ENCODE peak calls at places on chromosomes 13 and 19, in eight cellular contexts. W is kidney tubule cell; Q is tibial nerve; X is neuronal stem cell; P is T-helper 2 cell; A is stimulated activated CD4-positive, alpha-beta T cell treated with anti-CD3 and anti-CD28 coated beads, Interleukin-15, amount 100 ng/mL, for 1 hour; R is left colon; S is NCI-H1092. T is an unnamed sample.

GRCh38 chr19:10290439-10290875 is 705 bp downstream of the ICAM5 start:
- DNase-seq in W (no peak), Q (no peak), X (no peak), P (no peak), A (no peak), R (no peak), S (no peak), T (no peak)

GRCh38 chr19:6639439-6639838 is 30.5 kb downstream of the TNFSF14 start:
- DNase-seq in W (peak), Q (no peak), X (no peak), P (no peak), A (no peak), R (no peak), S (no peak), T (no peak)

GRCh38 chr19:38020331-38020730 is 113.3 kb downstream of the SIPA1L3 start:
- DNase-seq in W (no peak), Q (no peak), X (no peak), P (no peak), A (no peak), R (no peak), S (no peak), T (no peak)

GRCh38 chr19:11481777-11482383 is 1.0 kb upstream of the ELAVL3 start:
- DNase-seq in W (peak), Q (no peak), X (peak), P (peak), A (peak), R (peak), S (peak), T (peak)

GRCh38 chr13:20399961-20400360 is 125.7 kb downstream of the CRYL1 start:
- DNase-seq in W (no peak), Q (no peak), X (no peak), P (no peak), A (no peak), R (no peak), S (no peak), T (no peak)

GRCh38 chr19:2048104-2048958 is 2.7 kb downstream of the MKNK2 start:
- DNase-seq in W (no peak), Q (no peak), X (no peak), P (no peak), A (no peak), R (no peak), S (no peak), T (peak)

GRCh38 chr13:97231118-97231831 is 9.1 kb downstream of the MBNL2 start:
- DNase-seq in W (peak), Q (no peak), X (no peak), P (no peak), A (no peak), R (no peak), S (no peak), T (no peak)

GRCh38 chr13:27728271-27728670 is 64.0 kb upstream of the GSX1 start:
- DNase-seq in W (no peak), Q (no peak), X (peak), P (no peak), A (no peak), R (no peak), S (no peak), T (no peak)

GRCh38 chr13:39601636-39602035 is 1.4 kb downstream of the LHFPL6 start:
- DNase-seq in W (no peak), Q (no peak), X (no peak), P (no peak), A (no peak), R (no peak), S (no peak), T (no peak)

GRCh38 chr13:74039154-74039553 is 95.0 kb downstream of the KLF12 start:
- DNase-seq in W (no peak), Q (no peak), X (no peak), P (no peak), A (no peak), R (no peak), S (no peak), T (no peak)

GRCh38 chr13:32038353-32038752 is 6.8 kb downstream of the FRY start:
- DNase-seq in W (no peak), Q (no peak), X (no peak), P (no peak), A (no peak), R (no peak), S (no peak), T (no peak)

GRCh38 chr13:88526186-88526852 is 855.1 kb downstream of the SLITRK5 start:
- DNase-seq in W (no peak), Q (no peak), X (peak), P (no peak), A (no peak), R (no peak), S (no peak), T (no peak)

GRCh38 chr13:56424246-56424645 is 716.5 kb upstream of the PRR20A start:
- DNase-seq in W (no peak), Q (no peak), X (no peak), P (no peak), A (no peak), R (no peak), S (no peak), T (no peak)

GRCh38 chr19:6686628-6686975 is 16.6 kb upstream of the TNFSF14 start:
- DNase-seq in W (no peak), Q (no peak), X (no peak), P (no peak), A (no peak), R (no peak), S (no peak), T (peak)

GRCh38 chr13:51523082-51523518 is 61.2 kb upstream of the WDFY2 start:
- DNase-seq in W (no peak), Q (no peak), X (no peak), P (no peak), A (no peak), R (no peak), S (no peak), T (peak)

GRCh38 chr13:99656843-99657506 is 155.7 kb downstream of the TM9SF2 start:
- DNase-seq in W (no peak), Q (no peak), X (no peak), P (no peak), A (no peak), R (no peak), S (no peak), T (no peak)

GRCh38 chr13:88628882-88629281 is 957.7 kb downstream of the SLITRK5 start:
- DNase-seq in W (no peak), Q (no peak), X (no peak), P (no peak), A (no peak), R (no peak), S (no peak), T (no peak)

GRCh38 chr13:70841240-70842061 is 733.2 kb upstream of the KLHL1 start:
- DNase-seq in W (no peak), Q (no peak), X (no peak), P (no peak), A (no peak), R (no peak), S (no peak), T (no peak)

GRCh38 chr13:44759222-44759721 is 183.1 kb upstream of the TSC22D1 start:
- DNase-seq in W (no peak), Q (no peak), X (no peak), P (no peak), A (no peak), R (peak), S (no peak), T (no peak)

GRCh38 chr19:49020342-49020741 is 3.5 kb upstream of the LHB start:
- DNase-seq in W (peak), Q (no peak), X (no peak), P (no peak), A (no peak), R (no peak), S (no peak), T (no peak)

GRCh38 chr19:7783991-7784421 is 21.0 kb downstream of the CLEC4M start:
- DNase-seq in W (peak), Q (no peak), X (no peak), P (no peak), A (no peak), R (no peak), S (no peak), T (no peak)

GRCh38 chr13:60514891-60515290 is 117.9 kb downstream of the TDRD3 start:
- DNase-seq in W (no peak), Q (no peak), X (no peak), P (no peak), A (no peak), R (no peak), S (no peak), T (no peak)

GRCh38 chr13:49649244-49649962 is 21.1 kb downstream of the ARL11 start:
- DNase-seq in W (peak), Q (no peak), X (no peak), P (no peak), A (no peak), R (no peak), S (no peak), T (no peak)

GRCh38 chr19:14116918-14117578 is 514 bp downstream of the PRKACA start:
- DNase-seq in W (no peak), Q (no peak), X (no peak), P (peak), A (no peak), R (peak), S (no peak), T (peak)

GRCh38 chr19:16316506-16316882 is 8.1 kb upstream of the KLF2 start:
- DNase-seq in W (no peak), Q (no peak), X (no peak), P (no peak), A (no peak), R (no peak), S (no peak), T (no peak)

GRCh38 chr19:20079487-20079886 is 1.7 kb downstream of the ZNF90 start:
- DNase-seq in W (no peak), Q (no peak), X (no peak), P (no peak), A (no peak), R (peak), S (no peak), T (no peak)

GRCh38 chr13:42041684-42042035 is 6.8 kb upstream of the DGKH start:
- DNase-seq in W (peak), Q (no peak), X (peak), P (no peak), A (no peak), R (peak), S (peak), T (peak)

GRCh38 chr19:7603919-7604318 is 8.3 kb downstream of the CAMSAP3 start:
- DNase-seq in W (no peak), Q (no peak), X (no peak), P (no peak), A (no peak), R (no peak), S (no peak), T (no peak)

GRCh38 chr13:42696191-42696590 is 85.2 kb upstream of the FAM216B start:
- DNase-seq in W (peak), Q (no peak), X (no peak), P (no peak), A (no peak), R (no peak), S (no peak), T (no peak)

GRCh38 chr19:28710278-28710677 is 502.7 kb downstream of the UQCRFS1 start:
- DNase-seq in W (peak), Q (no peak), X (peak), P (no peak), A (no peak), R (no peak), S (peak), T (no peak)

GRCh38 chr19:32599736-32600157 is 18.8 kb downstream of the PDCD5 start:
- DNase-seq in W (peak), Q (no peak), X (peak), P (peak), A (no peak), R (no peak), S (peak), T (no peak)

GRCh38 chr19:57351867-57352266 is 796 bp downstream of the ZNF304 start:
- DNase-seq in W (peak), Q (no peak), X (no peak), P (no peak), A (no peak), R (no peak), S (no peak), T (no peak)